ENCODE peak calls at places on chromosomes 13 and 19, in nine cellular contexts. One of them, this sample, is unnamed.

GRCh38 chr13:37640499-37640898 is 41.9 kb upstream of the POSTN start:
- DNase-seq in left lung: no peak
- DNase-seq in OCI-LY7: peak; percentile 18
- DNase-seq in aorta: no peak
- DNase-seq in trophoblast cell: no peak
- DNase-seq in mammary epithelial cell: peak; percentile 21
- DNase-seq in CD4-positive, alpha-beta memory T cell: no peak
- DNase-seq in PC-3: peak; percentile 58
- DNase-seq in DND-41: no peak
- DNase-seq in this sample: peak; percentile 2

GRCh38 chr13:109123971-109124370 is 494.6 kb downstream of the MYO16 start:
- DNase-seq in left lung: no peak
- DNase-seq in OCI-LY7: no peak
- DNase-seq in aorta: no peak
- DNase-seq in trophoblast cell: no peak
- DNase-seq in mammary epithelial cell: no peak
- DNase-seq in CD4-positive, alpha-beta memory T cell: no peak
- DNase-seq in PC-3: no peak
- DNase-seq in DND-41: no peak
- DNase-seq in this sample: no peak

GRCh38 chr19:9865732-9866627 is 30.9 kb downstream of the PIN1 start:
- DNase-seq in left lung: no peak
- DNase-seq in OCI-LY7: peak; percentile 37
- DNase-seq in aorta: no peak
- DNase-seq in trophoblast cell: no peak
- DNase-seq in mammary epithelial cell: no peak
- DNase-seq in CD4-positive, alpha-beta memory T cell: peak; percentile 70
- DNase-seq in PC-3: no peak
- DNase-seq in DND-41: peak; percentile 75
- DNase-seq in this sample: peak; percentile 50

GRCh38 chr19:51365211-51366049 is 758 bp downstream of the ETFB start:
- DNase-seq in left lung: no peak
- DNase-seq in OCI-LY7: peak; percentile 58
- DNase-seq in aorta: no peak
- DNase-seq in trophoblast cell: no peak
- DNase-seq in mammary epithelial cell: peak; percentile 24
- DNase-seq in CD4-positive, alpha-beta memory T cell: no peak
- DNase-seq in PC-3: peak; percentile 60
- DNase-seq in DND-41: peak; percentile 31
- DNase-seq in this sample: peak; percentile 66

GRCh38 chr13:98274921-98275487 is 97.9 kb upstream of the RNF113B start:
- DNase-seq in left lung: no peak
- DNase-seq in OCI-LY7: no peak
- DNase-seq in aorta: no peak
- DNase-seq in trophoblast cell: no peak
- DNase-seq in mammary epithelial cell: no peak
- DNase-seq in CD4-positive, alpha-beta memory T cell: no peak
- DNase-seq in PC-3: no peak
- DNase-seq in DND-41: no peak
- DNase-seq in this sample: no peak

GRCh38 chr13:66994097-66994496 is 236.0 kb downstream of the PCDH9 start:
- DNase-seq in left lung: peak; percentile 63
- DNase-seq in OCI-LY7: peak; percentile 90
- DNase-seq in aorta: peak; percentile 78
- DNase-seq in trophoblast cell: no peak
- DNase-seq in mammary epithelial cell: peak; percentile 66
- DNase-seq in CD4-positive, alpha-beta memory T cell: no peak
- DNase-seq in PC-3: no peak
- DNase-seq in DND-41: peak; percentile 5
- DNase-seq in this sample: peak; percentile 47

GRCh38 chr19:23378948-23379347 is 16.3 kb downstream of the ZNF91 start:
- DNase-seq in left lung: no peak
- DNase-seq in OCI-LY7: no peak
- DNase-seq in aorta: no peak
- DNase-seq in trophoblast cell: no peak
- DNase-seq in mammary epithelial cell: peak; percentile 4
- DNase-seq in CD4-positive, alpha-beta memory T cell: no peak
- DNase-seq in PC-3: no peak
- DNase-seq in DND-41: no peak
- DNase-seq in this sample: no peak

GRCh38 chr19:32351807-32352630 is 6.6 kb downstream of the ZNF507 start:
- DNase-seq in left lung: no peak
- DNase-seq in OCI-LY7: no peak
- DNase-seq in aorta: no peak
- DNase-seq in trophoblast cell: no peak
- DNase-seq in mammary epithelial cell: no peak
- DNase-seq in CD4-positive, alpha-beta memory T cell: no peak
- DNase-seq in PC-3: peak; percentile 64
- DNase-seq in DND-41: no peak
- DNase-seq in this sample: no peak

GRCh38 chr13:65638572-65639168 is 1591.5 kb downstream of the PCDH9 start:
- DNase-seq in left lung: no peak
- DNase-seq in OCI-LY7: peak; percentile 34
- DNase-seq in aorta: no peak
- DNase-seq in trophoblast cell: no peak
- DNase-seq in mammary epithelial cell: peak; percentile 2
- DNase-seq in CD4-positive, alpha-beta memory T cell: no peak
- DNase-seq in PC-3: peak; percentile 56
- DNase-seq in DND-41: no peak
- DNase-seq in this sample: peak; percentile 1

GRCh38 chr19:46376241-46377153 is 29.6 kb downstream of the PPP5C start:
- DNase-seq in left lung: peak; percentile 64
- DNase-seq in OCI-LY7: no peak
- DNase-seq in aorta: no peak
- DNase-seq in trophoblast cell: no peak
- DNase-seq in mammary epithelial cell: no peak
- DNase-seq in CD4-positive, alpha-beta memory T cell: no peak
- DNase-seq in PC-3: no peak
- DNase-seq in DND-41: no peak
- DNase-seq in this sample: no peak

GRCh38 chr19:46000497-46001246 is 5.4 kb downstream of the CCDC61 start:
- DNase-seq in left lung: peak; percentile 83
- DNase-seq in OCI-LY7: peak; percentile 81
- DNase-seq in aorta: peak; percentile 52
- DNase-seq in trophoblast cell: no peak
- DNase-seq in mammary epithelial cell: no peak
- DNase-seq in CD4-positive, alpha-beta memory T cell: peak; percentile 84
- DNase-seq in PC-3: no peak
- DNase-seq in DND-41: peak; percentile 14
- DNase-seq in this sample: peak; percentile 69

GRCh38 chr13:39377699-39378098 is 225.3 kb downstream of the LHFPL6 start:
- DNase-seq in left lung: no peak
- DNase-seq in OCI-LY7: no peak
- DNase-seq in aorta: no peak
- DNase-seq in trophoblast cell: no peak
- DNase-seq in mammary epithelial cell: no peak
- DNase-seq in CD4-positive, alpha-beta memory T cell: no peak
- DNase-seq in PC-3: no peak
- DNase-seq in DND-41: no peak
- DNase-seq in this sample: no peak

GRCh38 chr13:113833111-113833830 is 30.6 kb downstream of the GAS6 start:
- DNase-seq in left lung: peak; percentile 74
- DNase-seq in OCI-LY7: no peak
- DNase-seq in aorta: peak; percentile 33
- DNase-seq in trophoblast cell: no peak
- DNase-seq in mammary epithelial cell: no peak
- DNase-seq in CD4-positive, alpha-beta memory T cell: no peak
- DNase-seq in PC-3: no peak
- DNase-seq in DND-41: no peak
- DNase-seq in this sample: no peak

GRCh38 chr19:32676186-32676894 is 692 bp downstream of the RGS9BP start:
- DNase-seq in left lung: peak; percentile 84
- DNase-seq in OCI-LY7: no peak
- DNase-seq in aorta: peak; percentile 46
- DNase-seq in trophoblast cell: no peak
- DNase-seq in mammary epithelial cell: peak; percentile 45
- DNase-seq in CD4-positive, alpha-beta memory T cell: peak; percentile 44
- DNase-seq in PC-3: no peak
- DNase-seq in DND-41: no peak
- DNase-seq in this sample: peak; percentile 38

GRCh38 chr13:69389899-69390298 is 717.7 kb upstream of the ATXN8OS start:
- DNase-seq in left lung: no peak
- DNase-seq in OCI-LY7: no peak
- DNase-seq in aorta: no peak
- DNase-seq in trophoblast cell: peak; percentile 18
- DNase-seq in mammary epithelial cell: no peak
- DNase-seq in CD4-positive, alpha-beta memory T cell: no peak
- DNase-seq in PC-3: peak; percentile 19
- DNase-seq in DND-41: no peak
- DNase-seq in this sample: no peak

GRCh38 chr13:37058801-37059135 is 720 bp downstream of the SUPT20H start:
- DNase-seq in left lung: no peak
- DNase-seq in OCI-LY7: peak; percentile 60
- DNase-seq in aorta: no peak
- DNase-seq in trophoblast cell: no peak
- DNase-seq in mammary epithelial cell: no peak
- DNase-seq in CD4-positive, alpha-beta memory T cell: peak; percentile 63
- DNase-seq in PC-3: no peak
- DNase-seq in DND-41: peak; percentile 55
- DNase-seq in this sample: no peak

GRCh38 chr19:51337141-51337860 is 4.6 kb downstream of the VSIG10L start:
- DNase-seq in left lung: no peak
- DNase-seq in OCI-LY7: no peak
- DNase-seq in aorta: no peak
- DNase-seq in trophoblast cell: no peak
- DNase-seq in mammary epithelial cell: no peak
- DNase-seq in CD4-positive, alpha-beta memory T cell: no peak
- DNase-seq in PC-3: no peak
- DNase-seq in DND-41: no peak
- DNase-seq in this sample: no peak

GRCh38 chr13:66033924-66034323 is 1196.2 kb downstream of the PCDH9 start:
- DNase-seq in left lung: no peak
- DNase-seq in OCI-LY7: no peak
- DNase-seq in aorta: no peak
- DNase-seq in trophoblast cell: no peak
- DNase-seq in mammary epithelial cell: no peak
- DNase-seq in CD4-positive, alpha-beta memory T cell: no peak
- DNase-seq in PC-3: no peak
- DNase-seq in DND-41: no peak
- DNase-seq in this sample: no peak

DNA sequence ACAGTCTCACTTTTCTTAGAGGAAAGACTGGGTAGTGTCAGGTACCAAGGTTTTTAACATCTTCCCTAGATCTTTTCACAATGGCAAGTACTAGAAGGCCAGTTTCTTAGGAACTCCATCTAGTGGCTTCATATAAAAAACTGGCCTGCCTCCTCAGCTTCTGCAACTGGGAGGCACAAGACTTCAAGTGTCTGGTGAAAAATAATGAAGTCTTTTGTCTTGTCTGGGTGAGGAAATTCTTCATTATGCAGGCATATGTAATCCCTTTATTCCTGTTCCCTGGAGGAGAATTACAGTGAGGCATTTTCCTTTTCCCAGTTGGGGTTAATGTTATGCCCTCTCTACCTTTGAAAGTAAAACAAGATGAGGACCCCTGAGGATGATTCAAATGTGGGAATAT is 300.5 kb downstream of the NALCN start:
- DNase-seq in left lung: no peak
- DNase-seq in OCI-LY7: no peak
- DNase-seq in aorta: no peak
- DNase-seq in trophoblast cell: no peak
- DNase-seq in mammary epithelial cell: peak; percentile 12
- DNase-seq in CD4-positive, alpha-beta memory T cell: no peak
- DNase-seq in PC-3: peak; percentile 21
- DNase-seq in DND-41: no peak
- DNase-seq in this sample: no peak
- H3K4me1 ChIP-seq in left lung: no peaks in the 10 kb centered on the region
- H3K4me1 ChIP-seq in OCI-LY7: no peaks in the 10 kb centered on the region
- H3K4me1 ChIP-seq in aorta: no peaks in the 10 kb centered on the region
- H3K4me1 ChIP-seq in trophoblast cell: no peaks in the 10 kb centered on the region
- H3K4me1 ChIP-seq in mammary epithelial cell: no peaks in the 10 kb centered on the region
- H3K4me1 ChIP-seq in CD4-positive, alpha-beta memory T cell: no peaks in the 10 kb centered on the region
- H3K4me1 ChIP-seq in PC-3: peaks cover 11% of the 10 kb centered on the region
- H3K4me1 ChIP-seq in DND-41: no peaks in the 10 kb centered on the region
- H3K4me1 ChIP-seq in this sample: no peaks in the 10 kb centered on the region

DNA sequence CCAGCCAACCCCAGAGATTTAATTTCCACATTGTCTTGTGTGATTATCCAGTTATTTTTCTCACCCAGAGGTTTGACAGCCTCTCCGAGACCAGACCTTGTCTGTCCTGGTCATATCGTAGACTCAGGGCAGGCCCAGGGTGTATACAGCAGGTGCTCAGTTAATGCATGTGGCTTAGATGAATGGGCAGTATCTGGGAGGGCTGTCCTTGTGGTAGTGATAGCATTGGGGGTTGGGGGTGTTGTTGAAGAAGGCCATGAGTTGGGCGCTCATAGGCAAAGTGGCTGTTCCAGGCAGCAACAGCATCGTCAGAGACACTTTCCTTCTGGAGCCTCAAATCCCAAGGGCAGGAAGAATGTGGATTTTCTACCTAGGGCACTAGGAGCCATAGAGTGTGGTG is 16.9 kb downstream of the MAST3 start:
- DNase-seq in left lung: no peak
- DNase-seq in OCI-LY7: no peak
- DNase-seq in aorta: no peak
- DNase-seq in trophoblast cell: no peak
- DNase-seq in mammary epithelial cell: no peak
- DNase-seq in CD4-positive, alpha-beta memory T cell: no peak
- DNase-seq in PC-3: no peak
- DNase-seq in DND-41: no peak
- DNase-seq in this sample: no peak
- H3K27ac ChIP-seq in left lung: no peak overlapping the region
- H3K27ac ChIP-seq in OCI-LY7: no peak overlapping the region
- H3K27ac ChIP-seq in aorta: no peak overlapping the region
- H3K27ac ChIP-seq in trophoblast cell: no peak overlapping the region
- H3K27ac ChIP-seq in mammary epithelial cell: no peak overlapping the region
- H3K27ac ChIP-seq in CD4-positive, alpha-beta memory T cell: no peak overlapping the region
- H3K27ac ChIP-seq in PC-3: no peak overlapping the region
- H3K27ac ChIP-seq in DND-41: no peak overlapping the region
- H3K27ac ChIP-seq in this sample: no peak overlapping the region

GRCh38 chr19:39339636-39340035 is 2.6 kb upstream of the SAMD4B start:
- DNase-seq in left lung: no peak
- DNase-seq in OCI-LY7: no peak
- DNase-seq in aorta: no peak
- DNase-seq in trophoblast cell: no peak
- DNase-seq in mammary epithelial cell: no peak
- DNase-seq in CD4-positive, alpha-beta memory T cell: no peak
- DNase-seq in PC-3: no peak
- DNase-seq in DND-41: no peak
- DNase-seq in this sample: no peak
- H3K4me1 ChIP-seq in left lung: peaks cover 65% of the 10 kb centered on the region
- H3K4me1 ChIP-seq in OCI-LY7: peaks cover 52% of the 10 kb centered on the region
- H3K4me1 ChIP-seq in aorta: no peaks in the 10 kb centered on the region
- H3K4me1 ChIP-seq in trophoblast cell: peaks cover 10% of the 10 kb centered on the region
- H3K4me1 ChIP-seq in mammary epithelial cell: peaks cover 6% of the 10 kb centered on the region
- H3K4me1 ChIP-seq in CD4-positive, alpha-beta memory T cell: peaks cover 59% of the 10 kb centered on the region
- H3K4me1 ChIP-seq in PC-3: peaks cover 12% of the 10 kb centered on the region
- H3K4me1 ChIP-seq in DND-41: peaks cover 50% of the 10 kb centered on the region
- H3K4me1 ChIP-seq in this sample: peaks cover 6% of the 10 kb centered on the region

GRCh38 chr13:73158851-73159250 is 100.0 kb downstream of the KLF5 start:
- DNase-seq in left lung: no peak
- DNase-seq in OCI-LY7: no peak
- DNase-seq in aorta: no peak
- DNase-seq in trophoblast cell: no peak
- DNase-seq in mammary epithelial cell: peak; percentile 56
- DNase-seq in CD4-positive, alpha-beta memory T cell: no peak
- DNase-seq in PC-3: peak; percentile 43
- DNase-seq in DND-41: no peak
- DNase-seq in this sample: no peak
- H3K27ac ChIP-seq in left lung: no peak overlapping the region
- H3K27ac ChIP-seq in OCI-LY7: no peak overlapping the region
- H3K27ac ChIP-seq in aorta: no peak overlapping the region
- H3K27ac ChIP-seq in trophoblast cell: no peak overlapping the region
- H3K27ac ChIP-seq in mammary epithelial cell: peak overlapping the region; percentile 23
- H3K27ac ChIP-seq in CD4-positive, alpha-beta memory T cell: no peak overlapping the region
- H3K27ac ChIP-seq in PC-3: no peak overlapping the region
- H3K27ac ChIP-seq in DND-41: no peak overlapping the region
- H3K27ac ChIP-seq in this sample: no peak overlapping the region

This sample was measured in small intestine.